ENCODE peak calls at places on chromosomes 1 and 21, in four cellular contexts. One of them, this sample, is unnamed.

GRCh38 chr1:42730988-42731387 is 9.0 kb downstream of the CLDN19 start:
- DNase-seq in A549: peak
- DNase-seq in adrenal gland: no peak
- DNase-seq in ovary: no peak
- DNase-seq in this sample: peak

GRCh38 chr1:230752407-230752806 is 5.2 kb downstream of the CAPN9 start:
- DNase-seq in A549: no peak
- DNase-seq in adrenal gland: no peak
- DNase-seq in ovary: no peak
- DNase-seq in this sample: no peak

GRCh38 chr1:178644308-178645120 is 80.5 kb upstream of the RALGPS2 start:
- DNase-seq in A549: no peak
- DNase-seq in adrenal gland: peak
- DNase-seq in ovary: peak
- DNase-seq in this sample: peak

GRCh38 chr1:231817813-231818212 is 191.2 kb downstream of the DISC1 start:
- DNase-seq in A549: no peak
- DNase-seq in adrenal gland: no peak
- DNase-seq in ovary: no peak
- DNase-seq in this sample: no peak

GRCh38 chr1:52955129-52955970 is 28.3 kb downstream of the SCP2 start:
- DNase-seq in A549: peak
- DNase-seq in adrenal gland: peak
- DNase-seq in ovary: no peak
- DNase-seq in this sample: no peak

GRCh38 chr1:37562984-37563383 is 6.2 kb downstream of the DNALI1 start:
- DNase-seq in A549: no peak
- DNase-seq in adrenal gland: no peak
- DNase-seq in ovary: no peak
- DNase-seq in this sample: no peak

GRCh38 chr1:99634971-99635624 is 10.8 kb upstream of the PALMD start:
- DNase-seq in A549: no peak
- DNase-seq in adrenal gland: no peak
- DNase-seq in ovary: no peak
- DNase-seq in this sample: no peak

GRCh38 chr1:22484741-22485140 is 33.1 kb downstream of the ZBTB40 start:
- DNase-seq in A549: no peak
- DNase-seq in adrenal gland: no peak
- DNase-seq in ovary: no peak
- DNase-seq in this sample: no peak

GRCh38 chr1:210367561-210367960 is 38.9 kb downstream of the HHAT start:
- DNase-seq in A549: no peak
- DNase-seq in adrenal gland: no peak
- DNase-seq in ovary: no peak
- DNase-seq in this sample: no peak

GRCh38 chr1:85148524-85149250 is 52.1 kb downstream of the SYDE2 start:
- DNase-seq in A549: no peak
- DNase-seq in adrenal gland: no peak
- DNase-seq in ovary: no peak
- DNase-seq in this sample: no peak

GRCh38 chr1:231386472-231386871 is 35.6 kb downstream of the EGLN1 start:
- DNase-seq in A549: no peak
- DNase-seq in adrenal gland: no peak
- DNase-seq in ovary: no peak
- DNase-seq in this sample: no peak

GRCh38 chr1:92326681-92327080 is 27.8 kb downstream of the RPAP2 start:
- DNase-seq in A549: no peak
- DNase-seq in adrenal gland: no peak
- DNase-seq in ovary: no peak
- DNase-seq in this sample: no peak

GRCh38 chr1:183270541-183271141 is 84.6 kb downstream of the LAMC2 start:
- DNase-seq in A549: no peak
- DNase-seq in adrenal gland: no peak
- DNase-seq in ovary: no peak
- DNase-seq in this sample: no peak

GRCh38 chr1:25560788-25561187 is 17.4 kb downstream of the LDLRAP1 start:
- DNase-seq in A549: no peak
- DNase-seq in adrenal gland: no peak
- DNase-seq in ovary: no peak
- DNase-seq in this sample: no peak

GRCh38 chr1:39488801-39489566 is 2.5 kb upstream of the BMP8A start:
- DNase-seq in A549: no peak
- DNase-seq in adrenal gland: no peak
- DNase-seq in ovary: no peak
- DNase-seq in this sample: no peak

GRCh38 chr1:162710349-162710748 is 78.1 kb downstream of the DDR2 start:
- DNase-seq in A549: no peak
- DNase-seq in adrenal gland: no peak
- DNase-seq in ovary: no peak
- DNase-seq in this sample: no peak

GRCh38 chr1:222247081-222247480 is 300.8 kb downstream of the HHIPL2 start:
- DNase-seq in A549: no peak
- DNase-seq in adrenal gland: no peak
- DNase-seq in ovary: no peak
- DNase-seq in this sample: no peak

GRCh38 chr1:55700359-55701130 is 485.4 kb upstream of the USP24 start:
- DNase-seq in A549: no peak
- DNase-seq in adrenal gland: no peak
- DNase-seq in ovary: no peak
- DNase-seq in this sample: no peak

GRCh38 chr1:147478556-147478955 is 62.7 kb upstream of the BCL9 start:
- DNase-seq in A549: no peak
- DNase-seq in adrenal gland: no peak
- DNase-seq in ovary: no peak
- DNase-seq in this sample: no peak

GRCh38 chr1:107698161-107698560 is 266.8 kb downstream of the VAV3 start:
- DNase-seq in A549: no peak
- DNase-seq in adrenal gland: no peak
- DNase-seq in ovary: no peak
- DNase-seq in this sample: no peak

GRCh38 chr1:101816262-101816661 is 180.5 kb downstream of the OLFM3 start:
- DNase-seq in A549: no peak
- DNase-seq in adrenal gland: no peak
- DNase-seq in ovary: no peak
- DNase-seq in this sample: no peak

GRCh38 chr1:167273027-167273800 is 52.5 kb downstream of the POU2F1 start:
- DNase-seq in A549: no peak
- DNase-seq in adrenal gland: no peak
- DNase-seq in ovary: no peak
- DNase-seq in this sample: no peak

GRCh38 chr1:65525297-65526048 is 105.0 kb downstream of the LEPR start:
- DNase-seq in A549: no peak
- DNase-seq in adrenal gland: peak
- DNase-seq in ovary: peak
- DNase-seq in this sample: peak

GRCh38 chr1:231460614-231461013 is 38.5 kb upstream of the EGLN1 start:
- DNase-seq in A549: no peak
- DNase-seq in adrenal gland: no peak
- DNase-seq in ovary: no peak
- DNase-seq in this sample: no peak

GRCh38 chr1:89907669-89908293 is 86.9 kb downstream of the LRRC8D start:
- DNase-seq in A549: peak
- DNase-seq in adrenal gland: no peak
- DNase-seq in ovary: no peak
- DNase-seq in this sample: no peak

GRCh38 chr1:223331301-223331700 is 32.7 kb downstream of the SUSD4 start:
- DNase-seq in A549: no peak
- DNase-seq in adrenal gland: no peak
- DNase-seq in ovary: no peak
- DNase-seq in this sample: no peak

GRCh38 chr1:234967121-234967520 is 161.5 kb downstream of the TOMM20 start:
- DNase-seq in A549: no peak
- DNase-seq in adrenal gland: no peak
- DNase-seq in ovary: no peak
- DNase-seq in this sample: no peak

GRCh38 chr1:181789395-181789794 is 272.1 kb downstream of the ZNF648 start:
- DNase-seq in A549: no peak
- DNase-seq in adrenal gland: no peak
- DNase-seq in ovary: no peak
- DNase-seq in this sample: no peak

GRCh38 chr21:42644223-42645208 is 8.9 kb upstream of the PDE9A start:
- DNase-seq in A549: no peak
- DNase-seq in adrenal gland: peak
- DNase-seq in ovary: no peak
- DNase-seq in this sample: no peak

GRCh38 chr1:17232759-17233661 is 15.9 kb upstream of the PADI3 start:
- DNase-seq in A549: peak
- DNase-seq in adrenal gland: no peak
- DNase-seq in ovary: no peak
- DNase-seq in this sample: no peak

GRCh38 chr1:238753205-238753720 is 633.1 kb upstream of the CHRM3 start:
- DNase-seq in A549: no peak
- DNase-seq in adrenal gland: no peak
- DNase-seq in ovary: no peak
- DNase-seq in this sample: no peak

GRCh38 chr1:175035860-175036259 is 12.6 kb upstream of the MRPS14 start:
- DNase-seq in A549: no peak
- DNase-seq in adrenal gland: no peak
- DNase-seq in ovary: no peak
- DNase-seq in this sample: no peak

GRCh38 chr1:209772116-209772515 is 12.2 kb downstream of the C1orf74 start:
- DNase-seq in A549: no peak
- DNase-seq in adrenal gland: no peak
- DNase-seq in ovary: no peak
- DNase-seq in this sample: no peak

GRCh38 chr1:240136402-240136801 is 44.7 kb downstream of the FMN2 start:
- DNase-seq in A549: no peak
- DNase-seq in adrenal gland: no peak
- DNase-seq in ovary: no peak
- DNase-seq in this sample: no peak

GRCh38 chr1:53047737-53048344 is 14.2 kb upstream of the PODN start:
- DNase-seq in A549: no peak
- DNase-seq in adrenal gland: no peak
- DNase-seq in ovary: no peak
- DNase-seq in this sample: no peak

GRCh38 chr1:212302745-212303383 is 17.7 kb downstream of the PPP2R5A start:
- DNase-seq in A549: no peak
- DNase-seq in adrenal gland: no peak
- DNase-seq in ovary: no peak
- DNase-seq in this sample: no peak

GRCh38 chr1:114522264-114522575 is 11.2 kb upstream of the TRIM33 start:
- DNase-seq in A549: no peak
- DNase-seq in adrenal gland: no peak
- DNase-seq in ovary: no peak
- DNase-seq in this sample: no peak

GRCh38 chr1:220791287-220791686 is 4.6 kb downstream of the MTARC1 start:
- DNase-seq in A549: no peak
- DNase-seq in adrenal gland: no peak
- DNase-seq in ovary: no peak
- DNase-seq in this sample: no peak

GRCh38 chr1:110476028-110476765 is 25.2 kb downstream of the PROK1 start:
- DNase-seq in A549: no peak
- DNase-seq in adrenal gland: no peak
- DNase-seq in ovary: no peak
- DNase-seq in this sample: no peak
- H3K4me3 ChIP-seq in A549: no peak
- H3K4me3 ChIP-seq in adrenal gland: no peak
- H3K4me3 ChIP-seq in ovary: no peak
- H3K4me3 ChIP-seq in this sample: no peak

GRCh38 chr1:95245029-95245428 is 11.0 kb downstream of the RWDD3 start:
- DNase-seq in A549: no peak
- DNase-seq in adrenal gland: no peak
- DNase-seq in ovary: no peak
- DNase-seq in this sample: no peak
- TF ChIP-seq POLR2A in A549: no peak
- TF ChIP-seq POLR2A in adrenal gland: no peak
- TF ChIP-seq POLR2A in ovary: no peak
- TF ChIP-seq POLR2A in this sample: no peak

GRCh38 chr1:46081206-46081605 is 51.2 kb downstream of the PIK3R3 start:
- DNase-seq in A549: no peak
- DNase-seq in adrenal gland: no peak
- DNase-seq in ovary: no peak
- DNase-seq in this sample: no peak
- H3K4me3 ChIP-seq in A549: no peak
- H3K4me3 ChIP-seq in adrenal gland: no peak
- H3K4me3 ChIP-seq in ovary: no peak
- H3K4me3 ChIP-seq in this sample: no peak

GRCh38 chr1:169105434-169106094 is 926 bp upstream of the ATP1B1 start:
- DNase-seq in A549: peak
- DNase-seq in adrenal gland: peak
- DNase-seq in ovary: peak
- DNase-seq in this sample: peak
- TF ChIP-seq POLR2A in A549: no peak
- TF ChIP-seq POLR2A in adrenal gland: no peak
- TF ChIP-seq POLR2A in ovary: no peak
- TF ChIP-seq POLR2A in this sample: no peak

DNA sequence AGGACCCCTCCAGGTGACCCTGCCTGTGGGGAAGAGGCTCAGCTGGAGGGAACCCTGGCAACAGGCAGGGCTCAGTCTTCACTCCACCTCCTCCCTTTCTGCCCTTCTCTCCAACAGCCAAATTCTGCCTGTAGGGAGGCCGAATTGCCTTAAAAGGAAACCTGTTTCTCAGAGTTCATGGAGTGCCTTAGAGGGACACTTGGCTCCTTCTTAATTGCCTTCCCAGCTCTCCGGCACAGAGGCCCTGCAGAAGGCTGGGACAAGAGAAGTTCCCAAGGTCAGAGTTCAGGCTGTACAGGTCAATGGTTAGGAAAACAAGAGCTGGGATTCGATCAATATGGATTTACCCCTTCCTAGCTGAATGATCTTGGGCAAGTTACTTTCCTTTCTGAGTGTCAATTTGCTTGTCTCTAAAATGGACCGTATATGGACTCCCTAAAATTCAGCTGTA is 6.2 kb downstream of the CSRP1 start:
- DNase-seq in A549: no peak
- DNase-seq in adrenal gland: no peak
- DNase-seq in ovary: peak
- DNase-seq in this sample: peak
- H3K4me3 ChIP-seq in A549: no peak
- H3K4me3 ChIP-seq in adrenal gland: no peak
- H3K4me3 ChIP-seq in ovary: peak
- H3K4me3 ChIP-seq in this sample: no peak

This sample was measured in testis.